ENCODE peak calls at places on chromosomes 2 and 18, in nine cellular contexts. A is erythroblast, Z is NB4, G is Peyer's patch, L is GM12891, J is body of pancreas, N is ovary, F is HCT116, V is suprapubic skin. C is an unnamed sample.

GRCh38 chr18:28422577-28422976 is 245.6 kb upstream of the CDH2 start:
- DNase-seq in N (no peak), Z (no peak), G (no peak), J (no peak), L (no peak), V (no peak), F (no peak), A (no peak), C (no peak)

GRCh38 chr18:56639094-56639361 is 636 bp upstream of the TXNL1 start:
- DNase-seq in Z (no peak), L (no peak), G (no peak), V (no peak), J (no peak), F (no peak), N (no peak), A (no peak), C (no peak)

GRCh38 chr2:3737128-3737527 is 33.8 kb downstream of the DCDC2C start:
- DNase-seq in Z (no peak), L (no peak), G (no peak), A (no peak), N (no peak), V (no peak), J (no peak), F (no peak), C (no peak)

GRCh38 chr2:121801916-121802315 is 46.5 kb downstream of the TSN start:
- DNase-seq in L (no peak), F (no peak), N (no peak), J (no peak), A (no peak), Z (no peak), G (no peak), V (no peak), C (no peak)

GRCh38 chr2:239316562-239317465 is 84.0 kb downstream of the HDAC4 start:
- DNase-seq in F (no peak), Z (no peak), V (peak), N (no peak), J (peak), A (peak), L (no peak), G (no peak), C (peak)

GRCh38 chr2:112493048-112493447 is 11.1 kb downstream of the TTL start:
- DNase-seq in V (no peak), A (no peak), G (no peak), J (no peak), N (no peak), L (no peak), Z (peak), F (no peak), C (no peak)

GRCh38 chr2:59963157-59963556 is 590.3 kb downstream of the BCL11A start:
- DNase-seq in Z (no peak), G (no peak), A (no peak), F (no peak), N (no peak), J (no peak), L (no peak), V (no peak), C (no peak)

GRCh38 chr2:10556271-10557140 is 108.4 kb upstream of the ODC1 start:
- DNase-seq in N (no peak), F (no peak), A (no peak), J (no peak), L (no peak), Z (no peak), V (peak), G (no peak), C (no peak)

GRCh38 chr18:41703744-41704530 is 251.1 kb upstream of the PIK3C3 start:
- DNase-seq in V (no peak), Z (no peak), G (no peak), A (no peak), F (no peak), L (no peak), J (no peak), N (no peak), C (no peak)

GRCh38 chr18:13726972-13727331 is 479 bp downstream of the RNMT start:
- DNase-seq in F (no peak), A (peak), J (peak), V (peak), L (peak), G (peak), N (peak), Z (no peak), C (peak)

GRCh38 chr2:96259497-96259921 is 6.3 kb downstream of the TMEM127 start:
- DNase-seq in N (no peak), L (no peak), G (peak), V (no peak), J (peak), Z (no peak), F (no peak), A (no peak), C (peak)

GRCh38 chr2:76850969-76851368 is 671.2 kb downstream of the LRRTM4 start:
- DNase-seq in G (no peak), J (no peak), F (no peak), N (no peak), A (no peak), V (no peak), Z (no peak), L (no peak), C (no peak)

GRCh38 chr2:15778529-15779219 is 161.7 kb upstream of the MYCN start:
- DNase-seq in A (no peak), F (no peak), V (no peak), J (no peak), L (no peak), N (no peak), G (no peak), Z (no peak), C (no peak)

GRCh38 chr2:64036343-64036742 is 17.1 kb upstream of the VPS54 start:
- DNase-seq in G (no peak), L (no peak), V (no peak), N (no peak), Z (peak), A (no peak), J (no peak), F (no peak), C (no peak)

GRCh38 chr2:237980751-237981150 is 13.9 kb downstream of the UBE2F start:
- DNase-seq in A (no peak), N (no peak), J (no peak), L (no peak), F (no peak), Z (peak), G (peak), V (no peak), C (no peak)

GRCh38 chr2:42128731-42129486 is 40.2 kb upstream of the EML4 start:
- DNase-seq in G (no peak), N (no peak), V (no peak), Z (no peak), L (no peak), A (no peak), J (no peak), F (no peak), C (no peak)

GRCh38 chr2:156322103-156322671 is 10.3 kb downstream of the NR4A2 start:
- DNase-seq in L (no peak), G (no peak), A (peak), V (no peak), Z (no peak), N (no peak), J (no peak), F (no peak), C (no peak)

DNA sequence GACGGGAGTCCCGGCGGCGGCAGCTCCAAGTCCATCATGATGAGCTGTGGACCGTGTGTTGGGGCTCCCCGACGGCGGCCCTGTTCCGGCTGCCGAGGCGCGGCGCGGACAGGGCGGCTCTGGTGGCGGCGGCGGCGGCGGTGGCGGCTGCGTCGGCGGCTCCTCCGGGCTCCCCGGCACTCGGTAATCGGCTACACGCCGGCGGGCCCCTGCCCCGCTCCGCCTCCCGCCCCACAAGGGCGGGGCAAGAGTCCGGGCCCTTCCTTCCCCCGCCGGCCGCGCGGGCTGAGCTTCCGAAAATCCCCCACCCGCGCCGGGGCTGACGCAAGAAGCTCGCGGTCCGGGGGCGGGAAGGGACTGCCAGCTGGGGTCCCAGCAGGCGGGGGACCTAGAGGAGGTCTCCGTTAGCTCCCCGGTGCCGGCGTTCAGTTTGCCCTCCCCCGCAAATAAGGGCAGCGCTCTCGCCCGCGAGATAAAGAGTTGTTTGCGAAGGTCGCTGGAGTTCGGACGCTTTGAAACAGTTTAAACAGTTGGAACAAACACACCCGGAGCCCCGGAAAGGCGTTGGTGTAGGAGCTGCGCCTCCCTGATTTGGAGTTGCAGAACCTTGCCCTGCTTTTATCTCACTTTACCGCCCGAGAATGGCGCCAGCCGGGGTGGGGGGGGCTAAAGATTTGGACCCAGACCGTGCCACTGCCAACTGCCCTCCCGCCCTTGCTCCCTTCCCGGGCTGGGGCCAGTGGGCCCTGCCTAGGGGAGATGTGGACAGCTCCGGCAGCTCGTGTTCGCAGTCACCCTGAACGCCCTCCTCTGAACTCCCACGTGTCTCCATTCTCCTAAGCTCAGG is at the start of gene NFE2L2:
- DNase-seq in A (peak), J (peak), F (peak), Z (peak), G (peak), V (peak), N (peak), L (peak), C (peak)
- TF ChIP-seq POLR2A in A (peak), J (peak), F (no peak), Z (peak), G (peak), V (peak), N (peak), L (peak), C (peak)

GRCh38 chr18:49563130-49563540 is 1.3 kb downstream of the LIPG start:
- DNase-seq in L (no peak), J (no peak), F (peak), G (no peak), V (no peak), A (no peak), N (no peak), Z (peak), C (no peak)
- TF ChIP-seq POLR2A in L (no peak), J (no peak), F (no peak), G (peak), V (no peak), A (no peak), N (no peak), Z (no peak), C (no peak)

DNA sequence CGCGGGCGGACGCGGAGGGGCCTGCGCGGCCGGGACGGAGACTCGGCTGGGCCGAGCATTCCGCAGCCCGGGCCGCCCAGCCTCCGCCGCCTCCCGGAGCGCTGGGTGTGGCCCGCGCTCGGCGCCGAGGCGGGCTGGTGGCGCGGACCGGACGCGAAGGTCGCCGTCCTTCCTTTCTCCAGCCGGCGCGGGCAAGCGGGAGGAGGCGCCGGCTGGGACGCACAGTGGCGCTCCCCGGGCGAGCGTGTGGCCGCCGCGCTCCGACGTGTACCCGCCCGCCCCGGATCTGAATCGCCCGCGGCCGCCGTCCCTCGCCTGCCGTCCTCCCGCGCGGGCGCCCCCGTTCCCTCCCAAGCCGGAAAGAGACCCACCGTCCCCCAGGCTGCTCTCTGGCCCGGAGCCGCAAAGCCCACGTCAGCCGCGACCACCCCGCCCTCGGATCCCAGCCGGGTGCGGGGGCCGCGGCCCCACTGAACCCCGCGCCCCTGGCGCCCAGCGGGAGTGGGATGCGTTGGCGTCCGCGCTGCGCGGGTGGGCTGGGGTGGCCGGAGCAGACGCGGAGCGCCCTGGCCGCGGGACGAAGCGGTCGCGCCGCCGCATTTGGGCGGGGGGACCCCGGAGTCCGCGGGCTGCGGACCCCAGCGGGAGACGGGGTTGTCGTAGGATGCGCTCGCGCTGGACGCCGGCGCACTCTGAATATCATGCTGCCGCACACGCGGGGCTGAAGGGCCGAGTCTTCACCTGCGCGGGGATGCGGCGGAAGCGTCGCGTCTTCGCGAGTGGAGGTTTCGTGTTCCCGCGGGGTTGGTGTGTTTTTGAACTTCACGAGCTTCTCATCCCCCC is 697 bp downstream of the SPATS2L start:
- DNase-seq in N (peak), F (no peak), V (no peak), L (peak), J (peak), A (peak), Z (peak), G (peak), C (peak)
- TF ChIP-seq POLR2A in N (no peak), F (no peak), V (no peak), L (no peak), J (peak), A (no peak), Z (no peak), G (no peak), C (peak)

DNA sequence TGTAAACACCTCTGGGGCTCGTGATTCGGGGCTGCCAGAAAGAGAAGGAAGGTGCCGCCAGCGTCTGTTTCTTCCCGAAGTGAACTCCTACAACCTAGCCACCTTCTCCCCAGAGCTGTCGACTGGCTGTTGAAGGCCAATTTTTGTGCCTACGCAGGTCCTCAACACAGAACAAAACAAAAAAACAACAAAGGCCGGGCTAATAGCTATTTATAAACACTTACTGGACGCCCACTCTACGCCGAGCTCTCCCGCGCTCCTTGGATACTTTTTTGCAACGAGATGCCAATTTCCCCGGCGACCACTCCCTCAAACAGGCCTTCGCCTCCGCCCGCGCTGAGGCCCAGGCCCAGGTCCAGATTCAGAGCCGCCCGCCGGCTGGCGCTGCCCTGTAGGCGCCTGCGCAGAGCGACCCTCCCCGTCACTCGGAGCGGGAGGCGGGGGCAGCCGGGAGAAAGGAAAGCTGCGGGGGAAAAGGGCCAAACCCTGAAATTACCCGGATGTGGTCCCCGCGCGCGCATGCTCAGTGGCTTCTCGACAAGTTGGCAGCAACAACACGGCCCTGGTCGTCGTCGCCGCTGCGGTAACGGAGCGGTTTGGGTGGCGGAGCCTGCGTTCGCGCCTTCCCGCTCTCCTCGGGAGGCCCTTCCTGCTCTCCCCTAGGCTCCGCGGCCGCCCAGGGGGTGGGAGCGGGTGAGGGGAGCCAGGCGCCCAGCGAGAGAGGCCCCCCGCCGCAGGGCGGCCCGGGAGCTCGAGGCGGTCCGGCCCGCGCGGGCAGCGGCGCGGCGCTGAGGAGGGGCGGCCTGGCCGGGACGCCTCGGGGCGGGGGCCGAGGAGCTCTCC is at the start of gene SMAD4:
- DNase-seq in L (peak), Z (peak), N (peak), A (peak), F (peak), J (peak), V (peak), G (peak), C (peak)
- TF ChIP-seq POLR2A in L (peak), Z (peak), N (peak), A (peak), F (peak), J (peak), V (peak), G (peak), C (peak)

GRCh38 chr2:130388221-130388907 is 32.5 kb downstream of the PTPN18 start:
- DNase-seq in V (no peak), Z (no peak), N (no peak), F (no peak), L (no peak), A (no peak), G (no peak), J (no peak), C (no peak)
- TF ChIP-seq POLR2A in V (no peak), Z (no peak), N (no peak), F (no peak), L (no peak), A (no peak), G (no peak), J (no peak), C (no peak)

GRCh38 chr2:100196786-100197494 is 54.5 kb upstream of the AFF3 start:
- DNase-seq in F (no peak), J (no peak), Z (no peak), A (no peak), V (no peak), G (no peak), L (no peak), N (no peak), C (no peak)
- TF ChIP-seq POLR2A in F (no peak), J (no peak), Z (no peak), A (no peak), V (no peak), G (no peak), L (no peak), N (no peak), C (no peak)

DNA sequence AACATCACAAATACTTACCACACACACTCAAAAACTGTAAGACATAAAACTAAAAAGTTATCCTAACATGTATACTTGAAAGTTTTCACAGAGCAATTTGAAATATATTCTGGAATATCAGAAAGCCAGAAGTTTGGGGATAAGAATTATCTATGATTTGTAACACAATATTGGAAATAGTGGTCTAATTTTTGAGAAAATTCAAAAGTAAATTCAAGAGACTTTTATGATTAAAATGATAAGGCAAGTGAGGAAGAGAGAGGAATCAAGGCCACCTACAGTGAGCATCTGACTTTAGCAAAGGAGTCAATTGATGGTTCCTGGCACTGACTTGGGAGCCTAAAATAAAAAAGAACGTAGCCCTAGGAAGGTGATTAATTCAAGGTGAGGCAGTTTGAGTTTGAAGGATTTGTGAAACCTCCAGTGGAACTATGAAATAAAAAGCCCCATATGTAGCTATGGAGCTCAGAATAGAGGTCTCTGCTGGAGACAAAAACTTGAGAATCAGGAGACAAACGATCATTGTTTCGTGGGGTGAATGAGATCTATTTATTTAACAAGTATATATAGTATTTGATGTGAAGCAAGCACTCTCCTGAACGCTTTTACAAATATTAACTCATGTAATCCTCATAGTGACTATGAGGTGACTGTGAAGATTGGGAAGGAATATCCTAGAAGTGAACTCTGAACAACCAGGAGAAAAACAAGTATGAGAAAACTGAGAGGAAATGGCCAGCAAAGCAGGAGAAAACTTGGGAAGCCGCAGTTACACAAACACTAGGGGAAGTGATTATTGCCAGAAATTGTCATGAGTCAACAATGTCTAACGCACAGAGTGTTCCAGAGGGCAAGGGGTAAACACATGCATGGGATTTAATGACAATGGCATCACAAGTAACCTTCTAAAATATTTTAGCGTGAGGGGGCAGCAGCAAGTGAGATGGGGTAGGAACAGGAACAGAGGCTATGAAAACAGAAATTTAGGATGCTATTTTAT is 12.8 kb downstream of the TFPI start:
- DNase-seq in V (no peak), G (no peak), F (peak), L (no peak), Z (no peak), A (no peak), N (no peak), J (no peak), C (no peak)
- TF ChIP-seq POLR2A in V (no peak), G (no peak), F (no peak), L (no peak), Z (no peak), A (no peak), N (no peak), J (no peak), C (no peak)

DNA sequence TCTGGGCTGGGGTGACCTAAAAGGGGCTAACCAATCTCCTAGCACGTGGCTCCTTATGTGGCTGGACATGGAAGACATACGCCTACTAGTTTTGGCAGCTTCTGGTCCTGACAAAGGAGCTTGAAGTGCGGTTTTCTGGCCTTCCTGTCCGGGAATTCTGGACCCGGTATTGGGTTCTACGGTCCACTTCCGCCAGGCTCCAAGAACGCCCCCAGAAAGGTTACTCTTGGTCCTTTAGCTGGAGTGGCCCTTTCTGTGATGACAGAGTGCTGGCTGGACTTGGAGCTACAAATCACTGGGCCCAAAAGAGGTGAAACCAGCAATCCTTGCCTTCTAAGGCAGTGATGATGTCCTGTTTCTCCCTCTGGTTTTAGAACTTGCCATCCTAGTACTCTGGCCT is 164.2 kb upstream of the EPAS1 start:
- DNase-seq in N (no peak), G (no peak), Z (no peak), V (no peak), J (no peak), F (no peak), A (no peak), L (no peak), C (no peak)
- TF ChIP-seq POLR2A in N (no peak), G (no peak), Z (no peak), V (no peak), J (no peak), F (no peak), A (no peak), L (no peak), C (no peak)